ENCODE peak calls at places on chromosomes 6 and 20, in four cellular contexts. One of them, this sample, is unnamed.

GRCh38 chr6:130158061-130158460 is 64.7 kb downstream of the SAMD3 start:
- ATAC-seq in upper lobe of right lung: no peak
- ATAC-seq in T-helper 17 cell: no peak
- ATAC-seq in heart right ventricle: no peak
- ATAC-seq in this sample: no peak

GRCh38 chr6:165858571-165858970 is 195.5 kb upstream of the PDE10A start:
- ATAC-seq in upper lobe of right lung: no peak
- ATAC-seq in T-helper 17 cell: no peak
- ATAC-seq in heart right ventricle: no peak
- ATAC-seq in this sample: no peak

GRCh38 chr6:158039571-158040050 is 57.9 kb downstream of the SYNJ2 start:
- ATAC-seq in upper lobe of right lung: peak
- ATAC-seq in T-helper 17 cell: no peak
- ATAC-seq in heart right ventricle: no peak
- ATAC-seq in this sample: peak

GRCh38 chr6:2526766-2527165 is 224.0 kb downstream of the MYLK4 start:
- ATAC-seq in upper lobe of right lung: no peak
- ATAC-seq in T-helper 17 cell: no peak
- ATAC-seq in heart right ventricle: no peak
- ATAC-seq in this sample: no peak

GRCh38 chr6:88916615-88917198 is 46.7 kb downstream of the RNGTT start:
- ATAC-seq in upper lobe of right lung: no peak
- ATAC-seq in T-helper 17 cell: no peak
- ATAC-seq in heart right ventricle: no peak
- ATAC-seq in this sample: no peak

GRCh38 chr6:41492261-41492891 is 53.8 kb upstream of the FOXP4 start:
- ATAC-seq in upper lobe of right lung: no peak
- ATAC-seq in T-helper 17 cell: no peak
- ATAC-seq in heart right ventricle: no peak
- ATAC-seq in this sample: no peak

GRCh38 chr6:90266845-90267621 is 29.6 kb downstream of the BACH2 start:
- ATAC-seq in upper lobe of right lung: no peak
- ATAC-seq in T-helper 17 cell: peak
- ATAC-seq in heart right ventricle: no peak
- ATAC-seq in this sample: no peak

GRCh38 chr6:106373502-106374239 is 13.2 kb downstream of the CRYBG1 start:
- ATAC-seq in upper lobe of right lung: no peak
- ATAC-seq in T-helper 17 cell: no peak
- ATAC-seq in heart right ventricle: no peak
- ATAC-seq in this sample: no peak

GRCh38 chr6:88089708-88090107 is 42.1 kb downstream of the SPACA1 start:
- ATAC-seq in upper lobe of right lung: no peak
- ATAC-seq in T-helper 17 cell: no peak
- ATAC-seq in heart right ventricle: no peak
- ATAC-seq in this sample: no peak

GRCh38 chr6:14981960-14982359 is 263.9 kb upstream of the JARID2 start:
- ATAC-seq in upper lobe of right lung: peak
- ATAC-seq in T-helper 17 cell: no peak
- ATAC-seq in heart right ventricle: no peak
- ATAC-seq in this sample: no peak

GRCh38 chr6:4371207-4371921 is 236.0 kb upstream of the ECI2 start:
- ATAC-seq in upper lobe of right lung: no peak
- ATAC-seq in T-helper 17 cell: no peak
- ATAC-seq in heart right ventricle: peak
- ATAC-seq in this sample: peak

GRCh38 chr6:10598084-10598960 is 77.2 kb downstream of the GCNT2 start:
- ATAC-seq in upper lobe of right lung: peak
- ATAC-seq in T-helper 17 cell: no peak
- ATAC-seq in heart right ventricle: peak
- ATAC-seq in this sample: peak

GRCh38 chr6:158780963-158781691 is 38.0 kb downstream of the EZR start:
- ATAC-seq in upper lobe of right lung: peak
- ATAC-seq in T-helper 17 cell: no peak
- ATAC-seq in heart right ventricle: no peak
- ATAC-seq in this sample: no peak

GRCh38 chr6:170388113-170388512 is 81.6 kb downstream of the FAM120B start:
- ATAC-seq in upper lobe of right lung: no peak
- ATAC-seq in T-helper 17 cell: no peak
- ATAC-seq in heart right ventricle: no peak
- ATAC-seq in this sample: peak

GRCh38 chr20:46811328-46812084 is 83.1 kb upstream of the EYA2 start:
- ATAC-seq in upper lobe of right lung: no peak
- ATAC-seq in T-helper 17 cell: no peak
- ATAC-seq in heart right ventricle: no peak
- ATAC-seq in this sample: no peak

GRCh38 chr6:47159763-47160162 is 117.6 kb upstream of the ADGRF1 start:
- ATAC-seq in upper lobe of right lung: no peak
- ATAC-seq in T-helper 17 cell: no peak
- ATAC-seq in heart right ventricle: no peak
- ATAC-seq in this sample: no peak

GRCh38 chr20:60586417-60587105 is 628.3 kb downstream of the CDH26 start:
- ATAC-seq in upper lobe of right lung: no peak
- ATAC-seq in T-helper 17 cell: no peak
- ATAC-seq in heart right ventricle: peak
- ATAC-seq in this sample: no peak

This sample was measured in SK-N-SH treated with all-trans-retinoic acid at 6 μM for 48 hours.